ENCODE peak calls at places on chromosomes 12 and 14, in seven cellular contexts. One of them, this sample, is unnamed.

GRCh38 chr14:63467440-63468072 is 75.6 kb downstream of the PPP2R5E start:
- DNase-seq in IMR-90: no peak
- DNase-seq in Peyer's patch: no peak
- DNase-seq in endodermal cell: no peak
- DNase-seq in kidney: no peak
- DNase-seq in heart left ventricle: no peak
- DNase-seq in colonic mucosa: no peak
- DNase-seq in this sample: no peak

GRCh38 chr12:48054955-48055821 is 50.7 kb downstream of the SENP1 start:
- DNase-seq in IMR-90: no peak
- DNase-seq in Peyer's patch: no peak
- DNase-seq in endodermal cell: no peak
- DNase-seq in kidney: no peak
- DNase-seq in heart left ventricle: no peak
- DNase-seq in colonic mucosa: no peak
- DNase-seq in this sample: no peak

GRCh38 chr14:51094282-51094821 is 553 bp downstream of the TRIM9 start:
- DNase-seq in IMR-90: no peak
- DNase-seq in Peyer's patch: peak
- DNase-seq in endodermal cell: peak
- DNase-seq in kidney: peak
- DNase-seq in heart left ventricle: no peak
- DNase-seq in colonic mucosa: peak
- DNase-seq in this sample: no peak

GRCh38 chr12:90235642-90236041 is 527.0 kb upstream of the ATP2B1 start:
- DNase-seq in IMR-90: no peak
- DNase-seq in Peyer's patch: no peak
- DNase-seq in endodermal cell: no peak
- DNase-seq in kidney: no peak
- DNase-seq in heart left ventricle: no peak
- DNase-seq in colonic mucosa: no peak
- DNase-seq in this sample: no peak

GRCh38 chr12:531951-532585 is 72.3 kb downstream of the B4GALNT3 start:
- DNase-seq in IMR-90: no peak
- DNase-seq in Peyer's patch: no peak
- DNase-seq in endodermal cell: no peak
- DNase-seq in kidney: no peak
- DNase-seq in heart left ventricle: no peak
- DNase-seq in colonic mucosa: no peak
- DNase-seq in this sample: no peak

GRCh38 chr14:58078471-58078870 is 73.5 kb downstream of the ARMH4 start:
- DNase-seq in IMR-90: peak
- DNase-seq in Peyer's patch: no peak
- DNase-seq in endodermal cell: no peak
- DNase-seq in kidney: no peak
- DNase-seq in heart left ventricle: no peak
- DNase-seq in colonic mucosa: no peak
- DNase-seq in this sample: no peak

GRCh38 chr12:30691122-30691879 is 4.4 kb downstream of the IPO8 start:
- DNase-seq in IMR-90: peak
- DNase-seq in Peyer's patch: peak
- DNase-seq in endodermal cell: no peak
- DNase-seq in kidney: no peak
- DNase-seq in heart left ventricle: no peak
- DNase-seq in colonic mucosa: no peak
- DNase-seq in this sample: no peak

GRCh38 chr12:109558374-109559199 is 14.7 kb downstream of the MMAB start:
- DNase-seq in IMR-90: no peak
- DNase-seq in Peyer's patch: peak
- DNase-seq in endodermal cell: no peak
- DNase-seq in kidney: no peak
- DNase-seq in heart left ventricle: no peak
- DNase-seq in colonic mucosa: peak
- DNase-seq in this sample: no peak

GRCh38 chr14:74217672-74218448 is 21.4 kb upstream of the VSX2 start:
- DNase-seq in IMR-90: peak
- DNase-seq in Peyer's patch: peak
- DNase-seq in endodermal cell: peak
- DNase-seq in kidney: peak
- DNase-seq in heart left ventricle: peak
- DNase-seq in colonic mucosa: peak
- DNase-seq in this sample: peak

GRCh38 chr12:6370994-6371754 is 4.2 kb downstream of the SCNN1A start:
- DNase-seq in IMR-90: peak
- DNase-seq in Peyer's patch: peak
- DNase-seq in endodermal cell: peak
- DNase-seq in kidney: peak
- DNase-seq in heart left ventricle: no peak
- DNase-seq in colonic mucosa: peak
- DNase-seq in this sample: no peak

GRCh38 chr12:52280319-52280795 is 5.9 kb downstream of the KRT86 start:
- DNase-seq in IMR-90: peak
- DNase-seq in Peyer's patch: no peak
- DNase-seq in endodermal cell: peak
- DNase-seq in kidney: no peak
- DNase-seq in heart left ventricle: no peak
- DNase-seq in colonic mucosa: no peak
- DNase-seq in this sample: no peak

DNA sequence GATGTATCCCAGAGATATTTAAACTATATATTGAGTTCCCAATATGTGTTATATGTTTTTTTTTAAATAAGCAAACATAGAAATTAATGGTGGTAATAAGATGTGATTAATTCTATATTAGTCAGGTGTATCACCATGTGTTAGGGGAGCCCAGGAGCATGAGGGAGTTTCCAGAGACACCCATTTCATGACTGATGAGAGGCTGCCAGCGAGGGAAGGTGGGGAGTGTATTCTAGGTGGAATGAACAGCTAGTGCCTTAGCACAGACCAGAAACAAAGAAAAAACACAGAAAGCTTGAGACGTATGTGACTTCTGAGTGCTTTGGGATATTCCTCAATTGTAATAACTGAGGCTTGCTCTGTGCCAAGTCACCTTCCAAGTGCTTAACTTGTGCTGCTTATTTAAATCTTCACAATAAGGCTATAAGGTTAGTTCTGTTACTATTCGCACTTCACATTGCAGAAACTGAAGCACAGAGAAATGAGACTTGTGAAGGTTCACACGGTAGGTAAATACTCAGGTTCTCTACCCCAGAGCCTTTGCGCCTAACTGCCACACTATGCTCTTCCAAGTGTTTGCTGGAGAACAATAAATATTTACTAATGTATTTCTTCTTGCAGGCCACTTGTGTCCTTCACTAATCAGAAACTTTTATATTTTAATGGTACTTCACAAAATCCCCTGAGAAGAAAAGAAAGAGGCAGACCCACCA is 17.9 kb upstream of the MGP start:
- DNase-seq in IMR-90: no peak
- DNase-seq in Peyer's patch: no peak
- DNase-seq in endodermal cell: no peak
- DNase-seq in kidney: no peak
- DNase-seq in heart left ventricle: no peak
- DNase-seq in colonic mucosa: no peak
- DNase-seq in this sample: no peak
- H3K27ac ChIP-seq in IMR-90: no peak
- H3K27ac ChIP-seq in Peyer's patch: no peak
- H3K27ac ChIP-seq in endodermal cell: no peak
- H3K27ac ChIP-seq in kidney: no peak
- H3K27ac ChIP-seq in heart left ventricle: peak
- H3K27ac ChIP-seq in colonic mucosa: no peak
- H3K27ac ChIP-seq in this sample: no peak

GRCh38 chr14:68813318-68813838 is 20.5 kb upstream of the ZFP36L1 start:
- DNase-seq in IMR-90: no peak
- DNase-seq in Peyer's patch: no peak
- DNase-seq in endodermal cell: peak
- DNase-seq in kidney: no peak
- DNase-seq in heart left ventricle: no peak
- DNase-seq in colonic mucosa: no peak
- DNase-seq in this sample: no peak

GRCh38 chr14:68810173-68811153 is 17.6 kb upstream of the ZFP36L1 start:
- DNase-seq in IMR-90: no peak
- DNase-seq in Peyer's patch: no peak
- DNase-seq in endodermal cell: no peak
- DNase-seq in kidney: no peak
- DNase-seq in heart left ventricle: no peak
- DNase-seq in colonic mucosa: peak
- DNase-seq in this sample: no peak

GRCh38 chr14:68809524-68809923 is 16.7 kb upstream of the ZFP36L1 start:
- DNase-seq in IMR-90: no peak
- DNase-seq in Peyer's patch: no peak
- DNase-seq in endodermal cell: peak
- DNase-seq in kidney: no peak
- DNase-seq in heart left ventricle: no peak
- DNase-seq in colonic mucosa: no peak
- DNase-seq in this sample: no peak

GRCh38 chr14:68808696-68809095 is 15.8 kb upstream of the ZFP36L1 start:
- DNase-seq in IMR-90: no peak
- DNase-seq in Peyer's patch: no peak
- DNase-seq in endodermal cell: peak
- DNase-seq in kidney: no peak
- DNase-seq in heart left ventricle: no peak
- DNase-seq in colonic mucosa: no peak
- DNase-seq in this sample: no peak

GRCh38 chr14:68811161-68811560 is 18.3 kb upstream of the ZFP36L1 start:
- DNase-seq in IMR-90: no peak
- DNase-seq in Peyer's patch: no peak
- DNase-seq in endodermal cell: no peak
- DNase-seq in kidney: no peak
- DNase-seq in heart left ventricle: no peak
- DNase-seq in colonic mucosa: no peak
- DNase-seq in this sample: no peak
- H3K27ac ChIP-seq in IMR-90: no peak
- H3K27ac ChIP-seq in Peyer's patch: no peak
- H3K27ac ChIP-seq in endodermal cell: no peak
- H3K27ac ChIP-seq in kidney: no peak
- H3K27ac ChIP-seq in heart left ventricle: peak
- H3K27ac ChIP-seq in colonic mucosa: no peak
- H3K27ac ChIP-seq in this sample: no peak

GRCh38 chr12:65934480-65935115 is 110.3 kb downstream of the HMGA2 start:
- DNase-seq in IMR-90: no peak
- DNase-seq in Peyer's patch: no peak
- DNase-seq in endodermal cell: peak
- DNase-seq in kidney: no peak
- DNase-seq in heart left ventricle: no peak
- DNase-seq in colonic mucosa: no peak
- DNase-seq in this sample: no peak

GRCh38 chr12:65937806-65938205 is 113.5 kb downstream of the HMGA2 start:
- DNase-seq in IMR-90: no peak
- DNase-seq in Peyer's patch: no peak
- DNase-seq in endodermal cell: no peak
- DNase-seq in kidney: no peak
- DNase-seq in heart left ventricle: no peak
- DNase-seq in colonic mucosa: no peak
- DNase-seq in this sample: no peak

GRCh38 chr12:65936529-65936911 is 112.2 kb downstream of the HMGA2 start:
- DNase-seq in IMR-90: no peak
- DNase-seq in Peyer's patch: no peak
- DNase-seq in endodermal cell: no peak
- DNase-seq in kidney: no peak
- DNase-seq in heart left ventricle: no peak
- DNase-seq in colonic mucosa: no peak
- DNase-seq in this sample: no peak

GRCh38 chr12:65937181-65937641 is 112.9 kb downstream of the HMGA2 start:
- DNase-seq in IMR-90: peak
- DNase-seq in Peyer's patch: no peak
- DNase-seq in endodermal cell: no peak
- DNase-seq in kidney: no peak
- DNase-seq in heart left ventricle: no peak
- DNase-seq in colonic mucosa: no peak
- DNase-seq in this sample: no peak

GRCh38 chr12:65935906-65936528 is 111.7 kb downstream of the HMGA2 start:
- DNase-seq in IMR-90: no peak
- DNase-seq in Peyer's patch: no peak
- DNase-seq in endodermal cell: no peak
- DNase-seq in kidney: no peak
- DNase-seq in heart left ventricle: no peak
- DNase-seq in colonic mucosa: no peak
- DNase-seq in this sample: no peak
- H3K27ac ChIP-seq in IMR-90: no peak
- H3K27ac ChIP-seq in Peyer's patch: no peak
- H3K27ac ChIP-seq in endodermal cell: peak
- H3K27ac ChIP-seq in kidney: no peak
- H3K27ac ChIP-seq in heart left ventricle: peak
- H3K27ac ChIP-seq in colonic mucosa: no peak
- H3K27ac ChIP-seq in this sample: no peak

GRCh38 chr14:103501921-103502669 is 20.5 kb downstream of the CKB start:
- DNase-seq in IMR-90: no peak
- DNase-seq in Peyer's patch: peak
- DNase-seq in endodermal cell: peak
- DNase-seq in kidney: no peak
- DNase-seq in heart left ventricle: no peak
- DNase-seq in colonic mucosa: no peak
- DNase-seq in this sample: no peak

GRCh38 chr14:103502877-103503276 is 19.8 kb downstream of the CKB start:
- DNase-seq in IMR-90: no peak
- DNase-seq in Peyer's patch: peak
- DNase-seq in endodermal cell: peak
- DNase-seq in kidney: no peak
- DNase-seq in heart left ventricle: no peak
- DNase-seq in colonic mucosa: no peak
- DNase-seq in this sample: no peak

GRCh38 chr14:103499709-103500108 is 22.9 kb downstream of the CKB start:
- DNase-seq in IMR-90: no peak
- DNase-seq in Peyer's patch: peak
- DNase-seq in endodermal cell: peak
- DNase-seq in kidney: no peak
- DNase-seq in heart left ventricle: no peak
- DNase-seq in colonic mucosa: no peak
- DNase-seq in this sample: no peak

GRCh38 chr14:103500148-103500990 is 22.3 kb downstream of the CKB start:
- DNase-seq in IMR-90: peak
- DNase-seq in Peyer's patch: peak
- DNase-seq in endodermal cell: peak
- DNase-seq in kidney: peak
- DNase-seq in heart left ventricle: peak
- DNase-seq in colonic mucosa: peak
- DNase-seq in this sample: peak

DNA sequence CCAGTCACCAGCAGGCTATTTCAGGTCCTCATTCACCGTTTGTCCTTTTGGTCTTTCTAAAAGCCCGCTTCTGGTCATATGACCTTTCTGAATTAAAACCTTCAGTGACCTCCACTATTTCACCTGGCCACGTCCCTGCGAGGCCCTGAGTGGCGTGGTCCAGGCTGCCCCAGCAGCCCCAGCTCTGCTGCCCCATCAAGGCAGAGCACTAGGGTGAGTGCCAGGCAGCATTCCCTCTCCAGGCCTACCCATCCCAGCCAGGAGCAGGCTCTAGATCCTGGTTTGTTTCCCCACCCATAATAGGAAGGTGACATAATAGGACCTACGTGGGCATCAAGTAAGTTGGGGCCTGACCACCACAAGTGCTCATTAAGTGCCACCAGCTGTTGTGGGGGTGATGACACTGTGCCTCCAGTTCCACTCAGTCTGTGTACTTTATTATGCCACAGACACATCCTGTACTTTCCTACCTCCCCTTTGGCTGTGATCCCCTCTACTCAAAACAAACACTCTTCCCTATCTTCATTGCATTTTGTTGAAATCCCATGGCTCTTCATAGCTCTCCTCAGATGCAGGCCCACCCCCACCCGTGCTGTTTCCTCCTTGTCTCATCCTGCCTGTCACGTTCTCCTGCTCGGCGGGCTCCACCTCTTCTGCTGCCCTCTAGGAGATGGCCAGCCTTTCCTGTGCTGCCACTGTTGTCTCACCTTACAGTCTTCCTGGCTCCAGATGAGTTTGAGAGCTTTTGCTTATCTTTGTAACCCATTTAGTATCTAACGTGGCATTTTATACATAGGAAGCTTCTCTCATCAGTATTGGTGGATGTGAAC is 21.4 kb downstream of the CKB start:
- DNase-seq in IMR-90: no peak
- DNase-seq in Peyer's patch: peak
- DNase-seq in endodermal cell: peak
- DNase-seq in kidney: no peak
- DNase-seq in heart left ventricle: no peak
- DNase-seq in colonic mucosa: no peak
- DNase-seq in this sample: no peak
- H3K27ac ChIP-seq in IMR-90: no peak
- H3K27ac ChIP-seq in Peyer's patch: no peak
- H3K27ac ChIP-seq in endodermal cell: no peak
- H3K27ac ChIP-seq in kidney: no peak
- H3K27ac ChIP-seq in heart left ventricle: no peak
- H3K27ac ChIP-seq in colonic mucosa: no peak
- H3K27ac ChIP-seq in this sample: no peak